ENCODE peak calls at places on chromosomes 7 and 10, in nine cellular contexts. Q is A549; W is CD4-positive, alpha-beta T cell; L is breast epithelium; B is testis; S is B cell; O is esophagus squamous epithelium; V is IMR-90; G is endothelial cell. A is an unnamed sample.

GRCh38 chr7:23600251-23600650 is 3.1 kb downstream of the CCDC126 start:
- DNase-seq in Q (no peak), W (no peak), L (no peak), B (no peak), S (no peak), O (no peak), V (no peak), G (no peak), A (no peak)

GRCh38 chr7:1026721-1027151 is 17.6 kb upstream of the GPR146 start:
- DNase-seq in Q (no peak), W (no peak), L (no peak), B (no peak), S (peak), O (no peak), V (no peak), G (no peak), A (no peak)

GRCh38 chr10:90125966-90126600 is 424.7 kb downstream of the KIF20B start:
- DNase-seq in Q (no peak), W (no peak), L (no peak), B (no peak), S (no peak), O (no peak), V (no peak), G (no peak), A (no peak)

GRCh38 chr10:29804025-29804852 is 169.5 kb upstream of the SVIL start:
- DNase-seq in Q (peak), W (no peak), L (no peak), B (no peak), S (no peak), O (no peak), V (peak), G (no peak), A (no peak)

GRCh38 chr10:23834096-23834495 is 374.8 kb upstream of the KIAA1217 start:
- DNase-seq in Q (no peak), W (no peak), L (no peak), B (no peak), S (no peak), O (no peak), V (no peak), G (no peak), A (no peak)

GRCh38 chr10:47360419-47361040 is 12.4 kb downstream of the RBP3 start:
- DNase-seq in Q (no peak), W (no peak), L (peak), B (no peak), S (no peak), O (no peak), V (no peak), G (no peak), A (no peak)

GRCh38 chr7:82373890-82374289 is 69.7 kb downstream of the CACNA2D1 start:
- DNase-seq in Q (no peak), W (no peak), L (no peak), B (no peak), S (no peak), O (no peak), V (no peak), G (no peak), A (no peak)

GRCh38 chr7:141153231-141153630 is 79.4 kb downstream of the TMEM178B start:
- DNase-seq in Q (no peak), W (no peak), L (no peak), B (no peak), S (no peak), O (no peak), V (no peak), G (no peak), A (no peak)

GRCh38 chr7:117065585-117066150 is 112.4 kb downstream of the ST7 start:
- DNase-seq in Q (no peak), W (no peak), L (no peak), B (no peak), S (no peak), O (no peak), V (no peak), G (no peak), A (no peak)

GRCh38 chr10:100501423-100501822 is 18.2 kb downstream of the SEC31B start:
- DNase-seq in Q (no peak), W (no peak), L (no peak), B (no peak), S (no peak), O (no peak), V (peak), G (no peak), A (no peak)

GRCh38 chr7:22291979-22292378 is 65.0 kb downstream of the RAPGEF5 start:
- DNase-seq in Q (no peak), W (no peak), L (no peak), B (no peak), S (no peak), O (no peak), V (no peak), G (no peak), A (no peak)

GRCh38 chr10:17891435-17891834 is 60.3 kb upstream of the SLC39A12 start:
- DNase-seq in Q (no peak), W (no peak), L (no peak), B (no peak), S (no peak), O (no peak), V (no peak), G (no peak), A (no peak)

GRCh38 chr7:128352138-128352537 is 8.4 kb upstream of the RBM28 start:
- DNase-seq in Q (peak), W (no peak), L (peak), B (peak), S (peak), O (no peak), V (peak), G (peak), A (no peak)

GRCh38 chr10:37379991-37380390 is 254.6 kb downstream of the ANKRD30A start:
- DNase-seq in Q (peak), W (no peak), L (no peak), B (no peak), S (no peak), O (no peak), V (no peak), G (no peak), A (no peak)

GRCh38 chr7:11216276-11216675 is 242.6 kb downstream of the PHF14 start:
- DNase-seq in Q (no peak), W (no peak), L (no peak), B (no peak), S (no peak), O (no peak), V (no peak), G (no peak), A (no peak)

GRCh38 chr7:70776627-70777101 is 355.3 kb upstream of the GALNT17 start:
- DNase-seq in Q (no peak), W (peak), L (no peak), B (peak), S (no peak), O (no peak), V (peak), G (no peak), A (no peak)

GRCh38 chr7:116455009-116455408 is 44.5 kb upstream of the CAV2 start:
- DNase-seq in Q (no peak), W (no peak), L (no peak), B (no peak), S (no peak), O (no peak), V (peak), G (no peak), A (no peak)

GRCh38 chr7:88357295-88357694 is 50.6 kb upstream of the STEAP4 start:
- DNase-seq in Q (peak), W (no peak), L (peak), B (peak), S (no peak), O (no peak), V (no peak), G (peak), A (no peak)

GRCh38 chr7:116399808-116400207 is 99.7 kb upstream of the CAV2 start:
- DNase-seq in Q (no peak), W (no peak), L (no peak), B (no peak), S (no peak), O (no peak), V (peak), G (no peak), A (no peak)

GRCh38 chr7:138538518-138538917 is 78.5 kb downstream of the TRIM24 start:
- DNase-seq in Q (no peak), W (no peak), L (no peak), B (no peak), S (no peak), O (no peak), V (peak), G (no peak), A (peak)

GRCh38 chr10:69216577-69217118 is 3.5 kb upstream of the HKDC1 start:
- DNase-seq in Q (no peak), W (no peak), L (no peak), B (no peak), S (no peak), O (no peak), V (no peak), G (no peak), A (no peak)

GRCh38 chr10:19956633-19957032 is 140.4 kb downstream of the PLXDC2 start:
- DNase-seq in Q (no peak), W (no peak), L (no peak), B (no peak), S (no peak), O (no peak), V (no peak), G (no peak), A (no peak)

GRCh38 chr10:123455861-123456260 is 210.3 kb upstream of the GPR26 start:
- DNase-seq in Q (peak), W (no peak), L (no peak), B (no peak), S (no peak), O (no peak), V (no peak), G (no peak), A (no peak)

GRCh38 chr7:131170440-131171105 is 157.1 kb upstream of the MKLN1 start:
- DNase-seq in Q (peak), W (no peak), L (no peak), B (no peak), S (no peak), O (no peak), V (peak), G (no peak), A (peak)

GRCh38 chr7:84720456-84721097 is 466.3 kb downstream of the SEMA3D start:
- DNase-seq in Q (no peak), W (no peak), L (no peak), B (no peak), S (no peak), O (no peak), V (peak), G (no peak), A (no peak)

GRCh38 chr10:113922787-113923570 is 68.5 kb downstream of the NHLRC2 start:
- DNase-seq in Q (no peak), W (no peak), L (no peak), B (no peak), S (no peak), O (no peak), V (no peak), G (no peak), A (no peak)
- TF ChIP-seq CTCF in Q (no peak), W (no peak), L (no peak), B (no peak), S (no peak), O (no peak), V (no peak), G (no peak), A (no peak)

DNA sequence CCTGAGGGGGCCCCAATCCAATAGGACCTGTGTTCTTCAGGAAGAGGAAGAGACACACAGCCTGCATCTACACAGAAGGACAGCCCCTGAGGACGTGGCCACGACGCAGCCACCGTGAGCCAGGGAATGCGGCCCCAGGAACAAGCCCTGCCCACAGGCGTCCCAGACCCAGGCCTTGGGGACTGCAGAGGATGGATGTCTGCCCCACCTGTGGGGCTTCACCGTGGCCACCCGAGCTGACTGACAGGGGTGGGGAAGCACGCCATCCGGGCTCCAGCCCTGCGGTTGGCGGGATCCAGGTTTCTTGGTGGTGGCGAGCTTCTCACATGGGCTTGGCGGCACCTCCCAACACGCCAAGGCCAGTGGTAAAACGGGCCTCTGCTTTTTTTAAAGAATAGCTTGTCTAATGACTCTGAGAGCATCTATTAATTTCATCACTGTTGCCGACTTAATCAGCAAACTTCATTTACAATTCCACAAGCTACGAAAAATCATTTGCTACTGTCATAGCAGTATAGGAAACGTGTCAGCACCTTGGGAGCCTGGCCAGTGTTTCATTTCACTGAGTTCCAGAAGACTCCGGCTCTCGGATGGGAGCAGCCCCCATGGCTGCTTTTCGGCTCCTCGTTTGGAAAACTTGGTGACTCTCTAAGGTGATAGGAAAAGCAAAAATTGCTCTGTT is 584.0 kb downstream of the PTPRN2 start:
- DNase-seq in Q (no peak), W (no peak), L (no peak), B (no peak), S (no peak), O (no peak), V (no peak), G (no peak), A (no peak)
- TF ChIP-seq CTCF in Q (no peak), W (no peak), L (no peak), B (no peak), S (no peak), O (no peak), V (no peak), G (no peak), A (no peak)

DNA sequence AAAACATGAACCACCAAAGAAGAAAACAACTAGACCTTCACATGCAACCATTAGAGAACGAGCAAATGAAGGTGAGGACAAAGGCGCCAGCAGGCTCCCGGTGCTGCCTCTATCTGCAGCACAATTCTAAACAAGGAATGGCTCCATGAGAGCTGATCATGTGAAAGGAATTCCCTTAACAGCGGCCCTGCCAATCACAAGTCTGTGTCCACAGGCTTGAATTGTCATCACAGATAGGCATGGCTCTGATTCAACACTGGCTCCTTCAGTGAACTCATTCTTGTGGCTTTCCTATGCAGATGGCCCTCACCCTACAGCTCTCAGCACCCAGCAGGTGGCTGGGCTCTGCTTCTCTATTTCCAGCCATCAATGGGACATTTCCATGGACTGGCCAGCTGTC is 36.3 kb downstream of the LAMB1 start:
- DNase-seq in Q (peak), W (no peak), L (no peak), B (no peak), S (no peak), O (no peak), V (peak), G (no peak), A (no peak)
- TF ChIP-seq CTCF in Q (no peak), W (no peak), L (no peak), B (no peak), S (no peak), O (no peak), V (no peak), G (no peak), A (no peak)

DNA sequence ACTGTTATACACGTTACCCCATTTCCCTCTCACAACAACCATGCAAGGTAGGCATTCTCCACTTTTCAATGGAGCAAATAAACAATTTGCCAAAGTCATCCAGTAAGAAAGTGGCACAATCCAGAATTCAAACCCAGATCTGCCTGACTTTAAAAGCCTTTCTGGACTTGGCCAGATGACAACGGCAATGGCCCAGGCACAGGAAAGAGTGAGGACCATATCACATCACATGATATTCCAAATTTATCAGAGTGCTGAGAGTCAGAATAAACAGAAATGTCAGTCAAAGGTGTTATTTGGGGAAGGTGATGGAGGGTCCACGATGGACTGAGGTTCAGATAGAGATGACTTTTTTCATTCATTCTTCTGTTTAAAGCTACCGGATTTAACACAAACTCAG is 48.0 kb downstream of the CALD1 start:
- DNase-seq in Q (no peak), W (no peak), L (no peak), B (no peak), S (no peak), O (no peak), V (no peak), G (no peak), A (no peak)
- TF ChIP-seq CTCF in Q (no peak), W (no peak), L (no peak), B (no peak), S (no peak), O (no peak), V (no peak), G (no peak), A (no peak)

DNA sequence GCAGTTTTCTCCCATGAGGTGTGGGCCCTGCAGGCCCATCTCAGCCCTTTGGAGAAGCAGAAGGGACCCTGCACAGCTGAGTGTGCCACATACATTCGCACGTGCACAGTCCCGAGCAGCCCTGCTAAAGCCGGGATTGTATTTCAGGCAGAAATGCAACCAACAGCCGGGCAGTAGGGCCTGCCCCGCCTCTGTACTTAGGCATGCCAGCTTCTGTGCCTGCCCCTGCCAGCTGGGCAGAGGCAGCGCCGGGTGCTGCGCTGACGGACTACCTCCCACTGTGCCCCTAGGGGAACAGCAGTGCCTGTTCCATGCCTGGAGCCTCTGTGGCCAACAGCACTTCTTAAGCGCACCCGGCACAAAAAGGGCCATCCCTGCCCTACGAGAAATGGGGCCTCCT is 170.3 kb downstream of the NEURL1 start:
- DNase-seq in Q (no peak), W (no peak), L (no peak), B (no peak), S (no peak), O (no peak), V (no peak), G (no peak), A (no peak)
- TF ChIP-seq CTCF in Q (no peak), W (no peak), L (no peak), B (no peak), S (no peak), O (no peak), V (no peak), G (no peak), A (no peak)

GRCh38 chr10:46325021-46325420 is 38.2 kb downstream of the ANTXRL start:
- DNase-seq in Q (peak), W (no peak), L (no peak), B (no peak), S (no peak), O (no peak), V (peak), G (no peak), A (no peak)
- TF ChIP-seq CTCF in Q (peak), W (peak), L (no peak), B (no peak), S (no peak), O (peak), V (peak), G (no peak), A (peak)

GRCh38 chr10:16520900-16521299 is 779 bp downstream of the C1QL3 start:
- DNase-seq in Q (no peak), W (no peak), L (no peak), B (no peak), S (peak), O (no peak), V (peak), G (peak), A (peak)
- TF ChIP-seq CTCF in Q (no peak), W (no peak), L (no peak), B (no peak), S (no peak), O (no peak), V (peak), G (no peak), A (peak)

GRCh38 chr10:98249134-98249533 is 18.9 kb downstream of the LOXL4 start:
- DNase-seq in Q (no peak), W (no peak), L (no peak), B (no peak), S (no peak), O (no peak), V (no peak), G (no peak), A (no peak)

GRCh38 chr10:98254234-98254858 is 13.6 kb downstream of the LOXL4 start:
- DNase-seq in Q (no peak), W (no peak), L (no peak), B (no peak), S (no peak), O (no peak), V (no peak), G (no peak), A (no peak)

GRCh38 chr10:98253499-98253898 is 14.5 kb downstream of the LOXL4 start:
- DNase-seq in Q (no peak), W (no peak), L (no peak), B (no peak), S (no peak), O (no peak), V (no peak), G (no peak), A (no peak)

GRCh38 chr10:98252451-98252850 is 15.5 kb downstream of the LOXL4 start:
- DNase-seq in Q (no peak), W (no peak), L (no peak), B (no peak), S (no peak), O (no peak), V (no peak), G (no peak), A (no peak)

GRCh38 chr10:98251399-98251798 is 16.6 kb downstream of the LOXL4 start:
- DNase-seq in Q (no peak), W (no peak), L (no peak), B (no peak), S (no peak), O (no peak), V (no peak), G (no peak), A (no peak)
- TF ChIP-seq CTCF in Q (no peak), W (no peak), L (no peak), B (no peak), S (no peak), O (no peak), V (no peak), G (no peak), A (no peak)

DNA sequence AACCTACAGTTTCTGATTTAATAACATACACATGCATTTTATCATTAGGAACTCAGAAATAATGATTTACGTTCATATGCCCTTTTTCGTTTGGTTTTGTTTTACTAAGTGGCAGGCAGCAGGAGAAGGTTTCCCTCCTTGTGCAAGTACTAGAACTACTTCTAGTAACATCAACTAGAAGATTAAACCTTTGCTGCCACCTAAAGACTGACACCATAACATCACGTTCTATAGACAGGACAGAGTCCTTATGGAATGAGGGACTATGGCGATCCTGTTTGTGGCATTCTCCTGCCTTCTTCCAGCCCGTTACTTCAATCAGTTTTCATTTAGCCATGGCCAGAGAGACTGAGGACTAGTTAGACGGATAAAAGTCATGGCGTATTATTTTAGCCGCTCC is 53.2 kb downstream of the GAD2 start:
- DNase-seq in Q (peak), W (no peak), L (no peak), B (no peak), S (no peak), O (no peak), V (no peak), G (peak), A (peak)
- TF ChIP-seq CTCF in Q (peak), W (no peak), L (no peak), B (no peak), S (no peak), O (no peak), V (no peak), G (no peak), A (no peak)